ENCODE peak calls at places on chromosomes 7 and 10, in ten cellular contexts. One of them, this sample, is unnamed.
A peak's percentile ranks its signal among the peaks of the same experiment; 100 is the strongest.

GRCh38 chr7:105210721-105211205 is 178.0 kb downstream of the SRPK2 start:
- DNase-seq in bronchial epithelial cell: no peak
- DNase-seq in fibroblast of mammary gland: no peak
- DNase-seq in RWPE1: no peak
- DNase-seq in A549: no peak
- DNase-seq in Calu3: no peak
- DNase-seq in HepG2: no peak
- DNase-seq in chondrocyte: no peak
- DNase-seq in endothelial cell of umbilical vein: peak; percentile 72
- DNase-seq in WERI-Rb-1: no peak
- DNase-seq in this sample: peak; percentile 3

GRCh38 chr10:8060010-8060703 is 5.7 kb downstream of the GATA3 start:
- DNase-seq in bronchial epithelial cell: no peak
- DNase-seq in fibroblast of mammary gland: no peak
- DNase-seq in RWPE1: no peak
- DNase-seq in A549: no peak
- DNase-seq in Calu3: no peak
- DNase-seq in HepG2: no peak
- DNase-seq in chondrocyte: no peak
- DNase-seq in endothelial cell of umbilical vein: peak; percentile 78
- DNase-seq in WERI-Rb-1: no peak
- DNase-seq in this sample: peak; percentile 81

GRCh38 chr10:119509909-119510451 is 32.5 kb downstream of the RGS10 start:
- DNase-seq in bronchial epithelial cell: no peak
- DNase-seq in fibroblast of mammary gland: no peak
- DNase-seq in RWPE1: peak; percentile 31
- DNase-seq in A549: no peak
- DNase-seq in Calu3: no peak
- DNase-seq in HepG2: no peak
- DNase-seq in chondrocyte: no peak
- DNase-seq in endothelial cell of umbilical vein: no peak
- DNase-seq in WERI-Rb-1: no peak
- DNase-seq in this sample: no peak

GRCh38 chr7:36684951-36685350 is 39.3 kb downstream of the AOAH start:
- DNase-seq in bronchial epithelial cell: no peak
- DNase-seq in fibroblast of mammary gland: no peak
- DNase-seq in RWPE1: no peak
- DNase-seq in A549: no peak
- DNase-seq in Calu3: no peak
- DNase-seq in HepG2: no peak
- DNase-seq in chondrocyte: no peak
- DNase-seq in endothelial cell of umbilical vein: peak; percentile 50
- DNase-seq in WERI-Rb-1: no peak
- DNase-seq in this sample: no peak

GRCh38 chr10:33134011-33134751 is 176.2 kb upstream of the ITGB1 start:
- DNase-seq in bronchial epithelial cell: peak; percentile 100
- DNase-seq in fibroblast of mammary gland: peak; percentile 92
- DNase-seq in RWPE1: peak; percentile 93
- DNase-seq in A549: peak; percentile 78
- DNase-seq in Calu3: peak; percentile 91
- DNase-seq in HepG2: peak; percentile 42
- DNase-seq in chondrocyte: no peak
- DNase-seq in endothelial cell of umbilical vein: peak; percentile 90
- DNase-seq in WERI-Rb-1: no peak
- DNase-seq in this sample: peak; percentile 92

GRCh38 chr7:131859162-131859821 is 302.9 kb upstream of the PODXL start:
- DNase-seq in bronchial epithelial cell: peak; percentile 63
- DNase-seq in fibroblast of mammary gland: peak; percentile 60
- DNase-seq in RWPE1: peak; percentile 62
- DNase-seq in A549: peak; percentile 87
- DNase-seq in Calu3: peak; percentile 79
- DNase-seq in HepG2: peak; percentile 18
- DNase-seq in chondrocyte: no peak
- DNase-seq in endothelial cell of umbilical vein: peak; percentile 82
- DNase-seq in WERI-Rb-1: peak; percentile 79
- DNase-seq in this sample: peak; percentile 69

GRCh38 chr10:92238586-92239098 is 52.2 kb downstream of the CPEB3 start:
- DNase-seq in bronchial epithelial cell: peak; percentile 92
- DNase-seq in fibroblast of mammary gland: peak; percentile 70
- DNase-seq in RWPE1: peak; percentile 95
- DNase-seq in A549: no peak
- DNase-seq in Calu3: peak; percentile 7
- DNase-seq in HepG2: peak; percentile 40
- DNase-seq in chondrocyte: no peak
- DNase-seq in endothelial cell of umbilical vein: no peak
- DNase-seq in WERI-Rb-1: no peak
- DNase-seq in this sample: no peak

GRCh38 chr10:35219292-35219691 is 92.6 kb downstream of the CREM start:
- DNase-seq in bronchial epithelial cell: no peak
- DNase-seq in fibroblast of mammary gland: no peak
- DNase-seq in RWPE1: no peak
- DNase-seq in A549: no peak
- DNase-seq in Calu3: no peak
- DNase-seq in HepG2: no peak
- DNase-seq in chondrocyte: no peak
- DNase-seq in endothelial cell of umbilical vein: no peak
- DNase-seq in WERI-Rb-1: no peak
- DNase-seq in this sample: peak; percentile 53

GRCh38 chr10:26044123-26044749 is 110.2 kb downstream of the MYO3A start:
- DNase-seq in bronchial epithelial cell: no peak
- DNase-seq in fibroblast of mammary gland: no peak
- DNase-seq in RWPE1: no peak
- DNase-seq in A549: no peak
- DNase-seq in Calu3: peak; percentile 9
- DNase-seq in HepG2: no peak
- DNase-seq in chondrocyte: no peak
- DNase-seq in endothelial cell of umbilical vein: no peak
- DNase-seq in WERI-Rb-1: no peak
- DNase-seq in this sample: no peak

GRCh38 chr10:107152087-107152486 is 12.4 kb downstream of the SORCS1 start:
- DNase-seq in bronchial epithelial cell: no peak
- DNase-seq in fibroblast of mammary gland: no peak
- DNase-seq in RWPE1: no peak
- DNase-seq in A549: no peak
- DNase-seq in Calu3: no peak
- DNase-seq in HepG2: no peak
- DNase-seq in chondrocyte: no peak
- DNase-seq in endothelial cell of umbilical vein: no peak
- DNase-seq in WERI-Rb-1: no peak
- DNase-seq in this sample: no peak

GRCh38 chr10:53314856-53315255 is 542.3 kb upstream of the MBL2 start:
- DNase-seq in bronchial epithelial cell: peak; percentile 98
- DNase-seq in fibroblast of mammary gland: peak; percentile 78
- DNase-seq in RWPE1: peak; percentile 54
- DNase-seq in A549: no peak
- DNase-seq in Calu3: peak; percentile 48
- DNase-seq in HepG2: no peak
- DNase-seq in chondrocyte: no peak
- DNase-seq in endothelial cell of umbilical vein: peak; percentile 95
- DNase-seq in WERI-Rb-1: no peak
- DNase-seq in this sample: no peak

GRCh38 chr7:137335814-137336213 is 7.7 kb downstream of the PTN start:
- DNase-seq in bronchial epithelial cell: peak; percentile 62
- DNase-seq in fibroblast of mammary gland: no peak
- DNase-seq in RWPE1: no peak
- DNase-seq in A549: no peak
- DNase-seq in Calu3: no peak
- DNase-seq in HepG2: no peak
- DNase-seq in chondrocyte: no peak
- DNase-seq in endothelial cell of umbilical vein: no peak
- DNase-seq in WERI-Rb-1: no peak
- DNase-seq in this sample: no peak

GRCh38 chr7:74027124-74027682 is 770 bp upstream of the ELN start:
- DNase-seq in bronchial epithelial cell: no peak
- DNase-seq in fibroblast of mammary gland: no peak
- DNase-seq in RWPE1: no peak
- DNase-seq in A549: no peak
- DNase-seq in Calu3: no peak
- DNase-seq in HepG2: no peak
- DNase-seq in chondrocyte: no peak
- DNase-seq in endothelial cell of umbilical vein: no peak
- DNase-seq in WERI-Rb-1: no peak
- DNase-seq in this sample: no peak
- TF ChIP-seq CTCF in bronchial epithelial cell: no peak
- TF ChIP-seq CTCF in fibroblast of mammary gland: no peak
- TF ChIP-seq CTCF in RWPE1: no peak
- TF ChIP-seq CTCF in A549: no peak
- TF ChIP-seq CTCF in Calu3: no peak
- TF ChIP-seq CTCF in HepG2: no peak
- TF ChIP-seq CTCF in chondrocyte: peak; percentile 58
- TF ChIP-seq CTCF in endothelial cell of umbilical vein: no peak
- TF ChIP-seq CTCF in WERI-Rb-1: no peak
- TF ChIP-seq CTCF in this sample: peak; percentile 20

DNA sequence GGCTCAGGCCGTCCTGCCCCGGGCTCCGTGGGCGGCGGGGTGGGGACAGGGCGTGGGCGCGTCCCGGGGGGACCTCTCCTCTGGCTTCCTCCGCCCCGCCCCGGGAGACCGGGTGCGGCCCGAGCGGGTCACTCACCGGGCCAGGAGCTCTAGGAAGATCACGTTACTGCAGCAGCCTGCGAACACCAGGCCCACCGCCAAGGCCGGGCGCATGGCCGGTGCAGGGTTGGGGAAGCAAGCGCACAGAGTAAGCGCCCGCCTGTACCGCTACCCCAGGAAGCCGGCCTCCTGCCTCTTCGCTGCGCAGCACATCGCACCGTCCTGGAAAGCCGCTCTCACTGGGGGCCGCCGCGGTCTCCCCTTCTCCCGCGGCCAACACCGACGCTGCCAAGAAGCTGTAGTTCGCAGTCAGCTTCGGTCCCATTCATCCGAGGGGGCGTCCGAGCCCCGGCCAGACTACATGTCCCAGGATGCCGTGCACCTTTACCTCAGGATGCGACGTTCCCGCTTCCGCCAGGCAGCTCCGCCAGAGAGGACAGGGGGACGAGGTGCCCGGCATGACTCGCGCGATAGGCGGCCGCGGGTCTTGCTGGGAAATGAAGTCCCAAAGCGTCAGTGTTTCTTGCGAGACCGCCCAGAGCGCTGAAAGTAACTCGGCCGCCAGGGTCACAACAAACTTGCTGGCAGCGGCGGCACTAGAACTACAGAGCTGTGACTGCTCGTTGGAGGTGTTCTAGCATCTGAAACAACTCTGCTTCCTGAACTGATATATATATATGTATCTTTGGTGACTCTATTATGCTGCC is at the start of gene SLC35B4:
- DNase-seq in bronchial epithelial cell: peak; percentile 94
- DNase-seq in fibroblast of mammary gland: peak; percentile 95
- DNase-seq in RWPE1: peak; percentile 94
- DNase-seq in A549: peak; percentile 100
- DNase-seq in Calu3: peak; percentile 96
- DNase-seq in HepG2: peak; percentile 96
- DNase-seq in chondrocyte: peak; percentile 99
- DNase-seq in endothelial cell of umbilical vein: peak; percentile 99
- DNase-seq in WERI-Rb-1: peak; percentile 98
- DNase-seq in this sample: peak; percentile 98
- TF ChIP-seq CTCF in bronchial epithelial cell: peak; percentile 32
- TF ChIP-seq CTCF in fibroblast of mammary gland: no peak
- TF ChIP-seq CTCF in RWPE1: no peak
- TF ChIP-seq CTCF in A549: no peak
- TF ChIP-seq CTCF in Calu3: no peak
- TF ChIP-seq CTCF in HepG2: peak; percentile 41
- TF ChIP-seq CTCF in chondrocyte: peak; percentile 58
- TF ChIP-seq CTCF in endothelial cell of umbilical vein: peak; percentile 42
- TF ChIP-seq CTCF in WERI-Rb-1: no peak
- TF ChIP-seq CTCF in this sample: peak; percentile 7

GRCh38 chr7:28539289-28539981 is 127.1 kb downstream of the CREB5 start:
- DNase-seq in bronchial epithelial cell: no peak
- DNase-seq in fibroblast of mammary gland: no peak
- DNase-seq in RWPE1: no peak
- DNase-seq in A549: no peak
- DNase-seq in Calu3: no peak
- DNase-seq in HepG2: no peak
- DNase-seq in chondrocyte: no peak
- DNase-seq in endothelial cell of umbilical vein: no peak
- DNase-seq in WERI-Rb-1: no peak
- DNase-seq in this sample: no peak

GRCh38 chr7:28533731-28534531 is 121.6 kb downstream of the CREB5 start:
- DNase-seq in bronchial epithelial cell: peak; percentile 68
- DNase-seq in fibroblast of mammary gland: peak; percentile 63
- DNase-seq in RWPE1: no peak
- DNase-seq in A549: no peak
- DNase-seq in Calu3: no peak
- DNase-seq in HepG2: no peak
- DNase-seq in chondrocyte: no peak
- DNase-seq in endothelial cell of umbilical vein: peak; percentile 71
- DNase-seq in WERI-Rb-1: no peak
- DNase-seq in this sample: no peak

GRCh38 chr7:28530175-28531142 is 118.1 kb downstream of the CREB5 start:
- DNase-seq in bronchial epithelial cell: no peak
- DNase-seq in fibroblast of mammary gland: no peak
- DNase-seq in RWPE1: no peak
- DNase-seq in A549: no peak
- DNase-seq in Calu3: no peak
- DNase-seq in HepG2: no peak
- DNase-seq in chondrocyte: no peak
- DNase-seq in endothelial cell of umbilical vein: peak; percentile 96
- DNase-seq in WERI-Rb-1: no peak
- DNase-seq in this sample: no peak

GRCh38 chr7:28533267-28533666 is 120.9 kb downstream of the CREB5 start:
- DNase-seq in bronchial epithelial cell: no peak
- DNase-seq in fibroblast of mammary gland: no peak
- DNase-seq in RWPE1: no peak
- DNase-seq in A549: no peak
- DNase-seq in Calu3: no peak
- DNase-seq in HepG2: no peak
- DNase-seq in chondrocyte: no peak
- DNase-seq in endothelial cell of umbilical vein: no peak
- DNase-seq in WERI-Rb-1: no peak
- DNase-seq in this sample: no peak

DNA sequence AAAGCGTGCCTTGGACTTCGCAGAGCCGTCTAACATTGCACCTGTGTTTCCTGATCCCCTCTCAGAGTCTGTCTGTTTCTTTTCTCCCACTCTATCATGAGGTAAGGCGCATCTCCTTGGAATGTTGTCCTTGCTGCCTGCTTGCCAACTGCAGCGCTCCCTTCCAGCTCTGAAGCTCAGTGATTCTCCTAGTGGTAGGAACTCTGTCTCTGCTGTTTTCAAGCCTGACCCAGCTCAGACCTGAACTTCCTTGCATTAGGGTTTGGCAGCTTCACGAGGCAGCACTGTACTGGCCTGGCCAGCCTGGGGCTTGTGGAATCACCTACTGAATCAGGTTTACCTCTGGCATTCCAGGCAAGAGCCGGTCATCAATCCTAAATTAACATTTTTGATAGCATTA is 123.9 kb downstream of the CREB5 start:
- DNase-seq in bronchial epithelial cell: peak; percentile 17
- DNase-seq in fibroblast of mammary gland: peak; percentile 71
- DNase-seq in RWPE1: peak; percentile 25
- DNase-seq in A549: no peak
- DNase-seq in Calu3: peak; percentile 41
- DNase-seq in HepG2: no peak
- DNase-seq in chondrocyte: no peak
- DNase-seq in endothelial cell of umbilical vein: no peak
- DNase-seq in WERI-Rb-1: no peak
- DNase-seq in this sample: no peak
- TF ChIP-seq CTCF in bronchial epithelial cell: peak; percentile 28
- TF ChIP-seq CTCF in fibroblast of mammary gland: peak; percentile 71
- TF ChIP-seq CTCF in RWPE1: no peak
- TF ChIP-seq CTCF in A549: no peak
- TF ChIP-seq CTCF in Calu3: peak; percentile 38
- TF ChIP-seq CTCF in HepG2: no peak
- TF ChIP-seq CTCF in chondrocyte: peak; percentile 72
- TF ChIP-seq CTCF in endothelial cell of umbilical vein: peak; percentile 29
- TF ChIP-seq CTCF in WERI-Rb-1: no peak
- TF ChIP-seq CTCF in this sample: no peak

GRCh38 chr7:75971961-75972763 is 22.2 kb downstream of the TMEM120A start:
- DNase-seq in bronchial epithelial cell: no peak
- DNase-seq in fibroblast of mammary gland: peak; percentile 44
- DNase-seq in RWPE1: no peak
- DNase-seq in A549: peak; percentile 66
- DNase-seq in Calu3: no peak
- DNase-seq in HepG2: no peak
- DNase-seq in chondrocyte: no peak
- DNase-seq in endothelial cell of umbilical vein: no peak
- DNase-seq in WERI-Rb-1: no peak
- DNase-seq in this sample: no peak
- TF ChIP-seq CTCF in bronchial epithelial cell: no peak
- TF ChIP-seq CTCF in fibroblast of mammary gland: no peak
- TF ChIP-seq CTCF in RWPE1: no peak
- TF ChIP-seq CTCF in A549: no peak
- TF ChIP-seq CTCF in Calu3: no peak
- TF ChIP-seq CTCF in HepG2: no peak
- TF ChIP-seq CTCF in chondrocyte: peak; percentile 27
- TF ChIP-seq CTCF in endothelial cell of umbilical vein: no peak
- TF ChIP-seq CTCF in WERI-Rb-1: peak; percentile 42
- TF ChIP-seq CTCF in this sample: no peak